ENCODE peak calls at places on chromosomes 6 and 20, in six cellular contexts. One of them, this sample, is unnamed.

GRCh38 chr6:84093405-84094049 is 60.0 kb downstream of the MRAP2 start:
- DNase-seq in A549: no peak
- DNase-seq in H1: no peak
- DNase-seq in spleen: no peak
- DNase-seq in stomach: no peak
- DNase-seq in right lobe of liver: no peak
- DNase-seq in this sample: no peak

GRCh38 chr6:14713008-14713452 is 532.8 kb upstream of the JARID2 start:
- DNase-seq in H1: no peak
- DNase-seq in stomach: no peak
- DNase-seq in right lobe of liver: no peak
- DNase-seq in A549: peak
- DNase-seq in spleen: no peak
- DNase-seq in this sample: peak

GRCh38 chr6:120918137-120918536 is 416.1 kb downstream of the TBC1D32 start:
- DNase-seq in stomach: no peak
- DNase-seq in spleen: no peak
- DNase-seq in right lobe of liver: no peak
- DNase-seq in H1: no peak
- DNase-seq in A549: no peak
- DNase-seq in this sample: no peak

GRCh38 chr6:157381631-157382621 is 936 bp downstream of the ZDHHC14 start:
- DNase-seq in stomach: peak
- DNase-seq in H1: no peak
- DNase-seq in right lobe of liver: peak
- DNase-seq in A549: peak
- DNase-seq in spleen: peak
- DNase-seq in this sample: peak

GRCh38 chr6:32835167-32835893 is 3.2 kb downstream of the TAP2 start:
- DNase-seq in spleen: no peak
- DNase-seq in H1: no peak
- DNase-seq in right lobe of liver: no peak
- DNase-seq in stomach: no peak
- DNase-seq in A549: no peak
- DNase-seq in this sample: no peak

GRCh38 chr6:11778648-11779307 is at the start of gene ADTRP:
- DNase-seq in stomach: peak
- DNase-seq in right lobe of liver: no peak
- DNase-seq in A549: no peak
- DNase-seq in spleen: no peak
- DNase-seq in H1: no peak
- DNase-seq in this sample: no peak

GRCh38 chr6:127592964-127593363 is 16.0 kb downstream of the C6orf58 start:
- DNase-seq in H1: no peak
- DNase-seq in A549: no peak
- DNase-seq in spleen: no peak
- DNase-seq in stomach: no peak
- DNase-seq in right lobe of liver: no peak
- DNase-seq in this sample: no peak

GRCh38 chr6:118856301-118856700 is 37.7 kb upstream of the ASF1A start:
- DNase-seq in H1: no peak
- DNase-seq in right lobe of liver: no peak
- DNase-seq in A549: no peak
- DNase-seq in stomach: no peak
- DNase-seq in spleen: no peak
- DNase-seq in this sample: no peak

GRCh38 chr6:36906539-36906938 is 20.8 kb downstream of the C6orf89 start:
- DNase-seq in spleen: no peak
- DNase-seq in right lobe of liver: peak
- DNase-seq in stomach: peak
- DNase-seq in A549: no peak
- DNase-seq in H1: no peak
- DNase-seq in this sample: no peak

GRCh38 chr6:134111062-134111677 is 58.7 kb upstream of the SLC2A12 start:
- DNase-seq in H1: no peak
- DNase-seq in right lobe of liver: no peak
- DNase-seq in A549: peak
- DNase-seq in stomach: no peak
- DNase-seq in spleen: no peak
- DNase-seq in this sample: no peak

GRCh38 chr20:49814057-49814675 is 1.5 kb downstream of the SLC9A8 start:
- DNase-seq in H1: no peak
- DNase-seq in stomach: no peak
- DNase-seq in A549: no peak
- DNase-seq in right lobe of liver: no peak
- DNase-seq in spleen: no peak
- DNase-seq in this sample: no peak

GRCh38 chr6:88220493-88220892 is 54.3 kb upstream of the CNR1 start:
- DNase-seq in stomach: no peak
- DNase-seq in spleen: no peak
- DNase-seq in right lobe of liver: no peak
- DNase-seq in H1: no peak
- DNase-seq in A549: peak
- DNase-seq in this sample: no peak

GRCh38 chr6:145141609-145142008 is 593.7 kb downstream of the EPM2A start:
- DNase-seq in H1: no peak
- DNase-seq in spleen: no peak
- DNase-seq in right lobe of liver: no peak
- DNase-seq in A549: no peak
- DNase-seq in stomach: no peak
- DNase-seq in this sample: no peak

GRCh38 chr20:43942661-43943285 is 28.1 kb downstream of the TOX2 start:
- DNase-seq in A549: peak
- DNase-seq in right lobe of liver: no peak
- DNase-seq in spleen: no peak
- DNase-seq in stomach: no peak
- DNase-seq in H1: no peak
- DNase-seq in this sample: no peak
- H3K27ac ChIP-seq in A549: peak
- H3K27ac ChIP-seq in right lobe of liver: peak
- H3K27ac ChIP-seq in spleen: peak
- H3K27ac ChIP-seq in stomach: no peak
- H3K27ac ChIP-seq in H1: no peak
- H3K27ac ChIP-seq in this sample: no peak

GRCh38 chr6:170439366-170440351 is 113.4 kb downstream of the PSMB1 start:
- DNase-seq in H1: no peak
- DNase-seq in stomach: peak
- DNase-seq in A549: no peak
- DNase-seq in right lobe of liver: no peak
- DNase-seq in spleen: peak
- DNase-seq in this sample: no peak

GRCh38 chr6:170437719-170438401 is 115.2 kb downstream of the PSMB1 start:
- DNase-seq in H1: no peak
- DNase-seq in A549: no peak
- DNase-seq in stomach: no peak
- DNase-seq in spleen: no peak
- DNase-seq in right lobe of liver: no peak
- DNase-seq in this sample: no peak

GRCh38 chr6:170440437-170440836 is 112.7 kb downstream of the PSMB1 start:
- DNase-seq in H1: no peak
- DNase-seq in stomach: peak
- DNase-seq in spleen: peak
- DNase-seq in A549: no peak
- DNase-seq in right lobe of liver: no peak
- DNase-seq in this sample: no peak

GRCh38 chr6:170438861-170439260 is 114.2 kb downstream of the PSMB1 start:
- DNase-seq in stomach: no peak
- DNase-seq in H1: no peak
- DNase-seq in A549: no peak
- DNase-seq in right lobe of liver: no peak
- DNase-seq in spleen: peak
- DNase-seq in this sample: no peak

GRCh38 chr6:170438402-170438753 is 114.7 kb downstream of the PSMB1 start:
- DNase-seq in H1: peak
- DNase-seq in right lobe of liver: peak
- DNase-seq in A549: peak
- DNase-seq in spleen: peak
- DNase-seq in stomach: peak
- DNase-seq in this sample: peak
- TF ChIP-seq POLR2A in H1: no peak
- TF ChIP-seq POLR2A in right lobe of liver: no peak
- TF ChIP-seq POLR2A in A549: no peak
- TF ChIP-seq POLR2A in spleen: no peak
- TF ChIP-seq POLR2A in stomach: no peak
- TF ChIP-seq POLR2A in this sample: no peak

DNA sequence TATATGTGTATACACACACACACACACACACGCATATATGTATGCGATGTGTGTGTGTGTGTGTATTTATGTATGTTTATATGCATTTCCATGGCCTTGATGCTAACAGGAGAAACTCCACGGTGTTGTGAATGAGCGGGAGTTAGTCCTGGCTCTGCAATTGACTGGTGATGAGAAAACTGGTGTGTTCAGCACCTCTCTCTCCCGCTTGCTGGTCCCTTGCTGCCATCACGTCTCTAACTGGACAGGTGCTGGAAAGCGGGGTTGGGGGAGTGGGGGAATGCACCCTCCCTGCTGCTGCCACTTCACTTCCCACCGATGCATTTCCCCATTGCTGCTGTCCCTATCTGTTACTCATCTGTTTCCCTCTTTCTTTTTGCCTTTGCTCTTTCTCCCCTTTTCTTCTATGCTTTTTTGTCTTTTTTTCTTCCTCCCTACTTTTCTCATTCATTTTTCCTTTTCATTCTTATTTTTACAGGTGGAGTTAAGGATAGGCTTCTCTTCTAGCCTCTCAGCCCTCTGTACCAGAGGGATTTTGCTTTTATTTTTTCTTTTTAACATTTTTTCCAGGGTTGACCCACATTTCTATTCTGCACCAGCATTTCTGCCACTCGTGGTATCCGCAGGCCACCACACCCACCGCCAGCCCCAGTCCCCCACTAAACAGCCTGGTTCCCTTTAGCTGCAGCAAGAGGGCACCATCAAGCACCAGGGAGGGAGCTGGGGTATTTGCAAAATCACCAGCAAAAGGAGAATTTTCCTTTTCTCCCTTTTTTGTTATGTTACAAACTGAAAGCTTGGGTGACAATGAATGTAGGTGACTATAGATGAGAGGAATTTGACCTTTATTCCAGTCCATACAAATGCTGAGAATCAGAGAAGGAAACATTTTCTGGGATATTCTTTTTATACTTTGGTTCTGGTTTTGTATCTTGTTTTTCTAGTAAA is 115.6 kb downstream of the TCP11 start:
- DNase-seq in A549: no peak
- DNase-seq in H1: no peak
- DNase-seq in spleen: no peak
- DNase-seq in right lobe of liver: no peak
- DNase-seq in stomach: no peak
- DNase-seq in this sample: no peak
- H3K27ac ChIP-seq in A549: peak
- H3K27ac ChIP-seq in H1: no peak
- H3K27ac ChIP-seq in spleen: peak
- H3K27ac ChIP-seq in right lobe of liver: no peak
- H3K27ac ChIP-seq in stomach: no peak
- H3K27ac ChIP-seq in this sample: no peak

GRCh38 chr6:35319346-35320030 is 21.9 kb downstream of the DEF6 start:
- DNase-seq in stomach: no peak
- DNase-seq in right lobe of liver: no peak
- DNase-seq in A549: no peak
- DNase-seq in H1: no peak
- DNase-seq in spleen: no peak
- DNase-seq in this sample: no peak

GRCh38 chr6:35320031-35320410 is 22.3 kb upstream of the PPARD start:
- DNase-seq in stomach: no peak
- DNase-seq in A549: no peak
- DNase-seq in spleen: no peak
- DNase-seq in H1: no peak
- DNase-seq in right lobe of liver: no peak
- DNase-seq in this sample: no peak

GRCh38 chr6:35318845-35319220 is 21.2 kb downstream of the DEF6 start:
- DNase-seq in right lobe of liver: no peak
- DNase-seq in spleen: no peak
- DNase-seq in H1: no peak
- DNase-seq in A549: no peak
- DNase-seq in stomach: no peak
- DNase-seq in this sample: no peak

GRCh38 chr6:35317483-35318199 is 20.0 kb downstream of the DEF6 start:
- DNase-seq in stomach: no peak
- DNase-seq in A549: no peak
- DNase-seq in spleen: no peak
- DNase-seq in right lobe of liver: no peak
- DNase-seq in H1: no peak
- DNase-seq in this sample: no peak

DNA sequence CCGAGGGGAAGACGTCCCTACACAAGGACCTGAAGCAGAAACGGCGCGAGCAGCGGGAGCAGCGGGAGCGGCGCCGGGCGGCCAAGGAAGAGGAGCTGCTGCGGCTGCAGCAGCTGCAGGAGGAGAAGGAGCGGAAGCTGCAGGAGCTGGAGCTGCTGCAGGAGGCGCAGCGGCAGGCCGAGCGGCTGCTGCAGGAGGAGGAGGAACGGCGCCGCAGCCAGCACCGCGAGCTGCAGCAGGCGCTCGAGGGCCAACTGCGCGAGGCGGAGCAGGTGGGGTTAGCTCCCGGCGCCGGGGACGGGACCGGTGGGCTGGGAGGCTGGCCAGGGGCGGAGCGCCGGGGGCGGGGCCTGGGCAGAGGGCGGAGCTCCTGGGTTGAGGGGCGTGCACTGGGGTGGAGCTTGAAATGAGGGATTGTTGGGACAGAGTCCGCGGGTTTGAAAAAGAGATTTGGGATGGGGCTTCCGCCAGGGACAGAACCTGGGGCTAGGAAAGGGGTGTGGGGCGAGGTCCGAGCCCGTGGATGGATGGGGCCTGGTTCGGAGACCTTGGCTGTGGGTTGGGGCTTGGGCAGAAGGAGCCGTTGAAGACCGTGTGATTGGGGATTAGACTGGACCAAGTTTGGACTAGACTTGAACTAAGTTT is 20.7 kb downstream of the DEF6 start:
- DNase-seq in spleen: no peak
- DNase-seq in A549: peak
- DNase-seq in stomach: peak
- DNase-seq in H1: peak
- DNase-seq in right lobe of liver: peak
- DNase-seq in this sample: peak
- TF ChIP-seq POLR2A in spleen: no peak
- TF ChIP-seq POLR2A in A549: peak
- TF ChIP-seq POLR2A in stomach: no peak
- TF ChIP-seq POLR2A in H1: no peak
- TF ChIP-seq POLR2A in right lobe of liver: peak
- TF ChIP-seq POLR2A in this sample: no peak

This sample was measured in ovary.